ENCODE peak calls at places on chromosomes 12 and 14, in ten cellular contexts. One of them, this sample, is unnamed.

GRCh38 chr12:113359133-113359938 is 949 bp downstream of the PLBD2 start:
- DNase-seq in OCI-LY7: no peak
- DNase-seq in trophoblast cell: no peak
- DNase-seq in GM23338: no peak
- DNase-seq in A549: no peak
- DNase-seq in upper lobe of right lung: no peak
- DNase-seq in MM.1S: no peak
- DNase-seq in effector memory CD4-positive, alpha-beta T cell: no peak
- DNase-seq in mammary epithelial cell: no peak
- DNase-seq in aorta: peak; percentile 85
- DNase-seq in this sample: no peak

GRCh38 chr14:60760648-60761364 is 26.2 kb downstream of the MNAT1 start:
- DNase-seq in upper lobe of right lung: no peak
- DNase-seq in MM.1S: no peak
- DNase-seq in effector memory CD4-positive, alpha-beta T cell: no peak
- DNase-seq in A549: no peak
- DNase-seq in trophoblast cell: peak; percentile 10
- DNase-seq in mammary epithelial cell: peak; percentile 87
- DNase-seq in GM23338: peak; percentile 89
- DNase-seq in aorta: no peak
- DNase-seq in OCI-LY7: no peak
- DNase-seq in this sample: no peak

GRCh38 chr12:111444706-111445310 is 39.1 kb downstream of the SH2B3 start:
- DNase-seq in upper lobe of right lung: peak; percentile 78
- DNase-seq in trophoblast cell: peak; percentile 35
- DNase-seq in GM23338: peak; percentile 51
- DNase-seq in mammary epithelial cell: no peak
- DNase-seq in OCI-LY7: peak; percentile 93
- DNase-seq in effector memory CD4-positive, alpha-beta T cell: peak; percentile 75
- DNase-seq in aorta: peak; percentile 75
- DNase-seq in MM.1S: peak; percentile 89
- DNase-seq in A549: no peak
- DNase-seq in this sample: peak; percentile 91

GRCh38 chr12:15928870-15929571 is 17.9 kb downstream of the DERA start:
- DNase-seq in effector memory CD4-positive, alpha-beta T cell: no peak
- DNase-seq in GM23338: peak; percentile 45
- DNase-seq in trophoblast cell: no peak
- DNase-seq in MM.1S: no peak
- DNase-seq in A549: no peak
- DNase-seq in upper lobe of right lung: no peak
- DNase-seq in aorta: no peak
- DNase-seq in mammary epithelial cell: no peak
- DNase-seq in OCI-LY7: no peak
- DNase-seq in this sample: no peak

GRCh38 chr12:80195737-80196136 is 96.4 kb downstream of the OTOGL start:
- DNase-seq in OCI-LY7: no peak
- DNase-seq in A549: no peak
- DNase-seq in GM23338: no peak
- DNase-seq in MM.1S: no peak
- DNase-seq in mammary epithelial cell: no peak
- DNase-seq in trophoblast cell: no peak
- DNase-seq in aorta: no peak
- DNase-seq in upper lobe of right lung: no peak
- DNase-seq in effector memory CD4-positive, alpha-beta T cell: no peak
- DNase-seq in this sample: no peak

GRCh38 chr12:27524489-27524835 is 456 bp downstream of the PPFIBP1 start:
- DNase-seq in OCI-LY7: no peak
- DNase-seq in trophoblast cell: no peak
- DNase-seq in aorta: no peak
- DNase-seq in effector memory CD4-positive, alpha-beta T cell: no peak
- DNase-seq in GM23338: no peak
- DNase-seq in MM.1S: no peak
- DNase-seq in upper lobe of right lung: no peak
- DNase-seq in mammary epithelial cell: no peak
- DNase-seq in A549: no peak
- DNase-seq in this sample: no peak

GRCh38 chr14:66482873-66483272 is 3.3 kb upstream of the CCDC196 start:
- DNase-seq in A549: no peak
- DNase-seq in MM.1S: no peak
- DNase-seq in OCI-LY7: no peak
- DNase-seq in GM23338: no peak
- DNase-seq in mammary epithelial cell: no peak
- DNase-seq in trophoblast cell: no peak
- DNase-seq in upper lobe of right lung: no peak
- DNase-seq in aorta: no peak
- DNase-seq in effector memory CD4-positive, alpha-beta T cell: no peak
- DNase-seq in this sample: no peak

GRCh38 chr14:101008631-101009336 is 105.3 kb upstream of the RTL1 start:
- DNase-seq in mammary epithelial cell: no peak
- DNase-seq in A549: no peak
- DNase-seq in effector memory CD4-positive, alpha-beta T cell: no peak
- DNase-seq in upper lobe of right lung: peak; percentile 28
- DNase-seq in GM23338: no peak
- DNase-seq in OCI-LY7: no peak
- DNase-seq in MM.1S: no peak
- DNase-seq in trophoblast cell: no peak
- DNase-seq in aorta: peak; percentile 63
- DNase-seq in this sample: no peak

GRCh38 chr12:56145218-56145617 is 7.2 kb upstream of the MYL6B start:
- DNase-seq in MM.1S: no peak
- DNase-seq in trophoblast cell: no peak
- DNase-seq in mammary epithelial cell: no peak
- DNase-seq in OCI-LY7: no peak
- DNase-seq in upper lobe of right lung: no peak
- DNase-seq in GM23338: no peak
- DNase-seq in A549: no peak
- DNase-seq in aorta: no peak
- DNase-seq in effector memory CD4-positive, alpha-beta T cell: no peak
- DNase-seq in this sample: no peak

GRCh38 chr12:56143870-56144269 is 8.5 kb upstream of the MYL6B start:
- DNase-seq in trophoblast cell: no peak
- DNase-seq in aorta: no peak
- DNase-seq in mammary epithelial cell: no peak
- DNase-seq in effector memory CD4-positive, alpha-beta T cell: no peak
- DNase-seq in upper lobe of right lung: no peak
- DNase-seq in GM23338: no peak
- DNase-seq in OCI-LY7: no peak
- DNase-seq in MM.1S: no peak
- DNase-seq in A549: no peak
- DNase-seq in this sample: no peak

GRCh38 chr12:56150563-56150962 is 1.8 kb upstream of the MYL6B start:
- DNase-seq in GM23338: no peak
- DNase-seq in OCI-LY7: no peak
- DNase-seq in mammary epithelial cell: no peak
- DNase-seq in trophoblast cell: peak; percentile 29
- DNase-seq in aorta: no peak
- DNase-seq in effector memory CD4-positive, alpha-beta T cell: no peak
- DNase-seq in A549: no peak
- DNase-seq in MM.1S: no peak
- DNase-seq in upper lobe of right lung: no peak
- DNase-seq in this sample: no peak

GRCh38 chr12:56143225-56143624 is 9.2 kb upstream of the MYL6B start:
- DNase-seq in GM23338: no peak
- DNase-seq in effector memory CD4-positive, alpha-beta T cell: no peak
- DNase-seq in OCI-LY7: no peak
- DNase-seq in MM.1S: no peak
- DNase-seq in trophoblast cell: no peak
- DNase-seq in A549: no peak
- DNase-seq in mammary epithelial cell: no peak
- DNase-seq in upper lobe of right lung: no peak
- DNase-seq in aorta: no peak
- DNase-seq in this sample: no peak

DNA sequence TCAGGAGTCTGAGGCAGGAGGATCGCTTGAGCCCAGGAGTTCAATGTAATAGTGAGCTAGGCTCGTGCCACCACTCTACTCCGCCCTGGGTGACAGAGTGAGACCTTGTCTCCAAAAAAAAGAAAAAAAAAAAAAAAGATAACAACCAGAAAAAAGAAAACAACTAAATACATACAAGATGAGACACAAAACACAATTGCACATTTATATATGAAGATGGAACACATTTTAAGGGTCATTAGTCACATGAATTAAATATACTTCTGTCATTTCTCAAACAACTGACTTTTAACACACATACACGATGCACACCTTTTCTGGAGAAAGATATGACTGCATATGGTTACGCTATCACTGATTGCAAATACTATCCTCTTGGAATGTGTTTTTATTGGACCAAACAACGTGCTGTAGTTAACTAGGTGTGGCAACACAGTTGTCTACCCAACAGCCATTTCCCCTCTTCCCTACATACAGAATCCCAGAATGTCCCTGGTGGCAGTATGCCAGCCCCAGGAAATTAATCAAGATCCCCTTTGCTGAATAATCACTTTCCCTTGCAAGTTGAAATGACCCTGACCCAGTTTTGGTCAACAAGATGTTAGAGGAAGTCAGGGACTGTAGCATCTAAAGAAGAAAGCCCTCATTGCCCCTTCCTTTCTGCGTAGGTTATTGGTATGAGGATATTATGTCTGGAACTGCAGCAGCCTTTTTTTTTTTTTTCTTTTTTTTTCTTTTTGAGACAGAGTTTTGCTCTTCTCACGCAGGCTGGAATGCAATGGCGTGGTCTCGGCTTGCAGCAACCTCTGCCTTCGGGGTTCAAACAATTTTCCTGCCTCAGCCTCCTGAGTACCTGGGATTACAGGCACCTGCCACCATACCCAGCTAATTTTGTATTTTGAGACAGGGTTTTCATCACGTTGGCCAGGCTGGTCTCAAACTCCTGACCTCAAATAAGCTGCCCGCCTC is 5.6 kb upstream of the MYL6B start:
- DNase-seq in OCI-LY7: no peak
- DNase-seq in A549: no peak
- DNase-seq in trophoblast cell: peak; percentile 78
- DNase-seq in upper lobe of right lung: no peak
- DNase-seq in mammary epithelial cell: no peak
- DNase-seq in GM23338: no peak
- DNase-seq in aorta: no peak
- DNase-seq in MM.1S: no peak
- DNase-seq in effector memory CD4-positive, alpha-beta T cell: no peak
- DNase-seq in this sample: no peak
- H3K27ac ChIP-seq in OCI-LY7: no peak overlapping the region
- H3K27ac ChIP-seq in A549: no peak overlapping the region
- H3K27ac ChIP-seq in trophoblast cell: no peak overlapping the region
- H3K27ac ChIP-seq in upper lobe of right lung: peak overlapping the region; percentile 31
- H3K27ac ChIP-seq in mammary epithelial cell: no peak overlapping the region
- H3K27ac ChIP-seq in GM23338: no peak overlapping the region
- H3K27ac ChIP-seq in aorta: no peak overlapping the region
- H3K27ac ChIP-seq in MM.1S: no peak overlapping the region
- H3K27ac ChIP-seq in effector memory CD4-positive, alpha-beta T cell: no peak overlapping the region
- H3K27ac ChIP-seq in this sample: no peak overlapping the region

GRCh38 chr14:50601405-50601804 is 41.5 kb downstream of the ATL1 start:
- DNase-seq in aorta: no peak
- DNase-seq in trophoblast cell: peak; percentile 83
- DNase-seq in GM23338: no peak
- DNase-seq in A549: peak; percentile 5
- DNase-seq in OCI-LY7: no peak
- DNase-seq in upper lobe of right lung: no peak
- DNase-seq in MM.1S: no peak
- DNase-seq in mammary epithelial cell: peak; percentile 28
- DNase-seq in effector memory CD4-positive, alpha-beta T cell: no peak
- DNase-seq in this sample: no peak

GRCh38 chr14:50603565-50603964 is 43.6 kb downstream of the ATL1 start:
- DNase-seq in aorta: no peak
- DNase-seq in OCI-LY7: no peak
- DNase-seq in A549: peak; percentile 6
- DNase-seq in mammary epithelial cell: no peak
- DNase-seq in MM.1S: no peak
- DNase-seq in GM23338: no peak
- DNase-seq in upper lobe of right lung: no peak
- DNase-seq in effector memory CD4-positive, alpha-beta T cell: no peak
- DNase-seq in trophoblast cell: no peak
- DNase-seq in this sample: no peak

GRCh38 chr14:50599700-50600444 is 39.9 kb downstream of the ATL1 start:
- DNase-seq in aorta: no peak
- DNase-seq in mammary epithelial cell: peak; percentile 76
- DNase-seq in GM23338: peak; percentile 68
- DNase-seq in OCI-LY7: peak; percentile 45
- DNase-seq in upper lobe of right lung: no peak
- DNase-seq in effector memory CD4-positive, alpha-beta T cell: no peak
- DNase-seq in MM.1S: peak; percentile 14
- DNase-seq in trophoblast cell: peak; percentile 61
- DNase-seq in A549: peak; percentile 62
- DNase-seq in this sample: peak; percentile 14

GRCh38 chr14:50600849-50601248 is 40.9 kb downstream of the ATL1 start:
- DNase-seq in mammary epithelial cell: no peak
- DNase-seq in effector memory CD4-positive, alpha-beta T cell: no peak
- DNase-seq in MM.1S: no peak
- DNase-seq in A549: peak; percentile 41
- DNase-seq in GM23338: peak; percentile 52
- DNase-seq in trophoblast cell: peak; percentile 48
- DNase-seq in upper lobe of right lung: no peak
- DNase-seq in aorta: no peak
- DNase-seq in OCI-LY7: no peak
- DNase-seq in this sample: no peak

GRCh38 chr14:50602035-50602434 is 42.1 kb downstream of the ATL1 start:
- DNase-seq in OCI-LY7: no peak
- DNase-seq in GM23338: no peak
- DNase-seq in trophoblast cell: peak; percentile 2
- DNase-seq in mammary epithelial cell: no peak
- DNase-seq in upper lobe of right lung: no peak
- DNase-seq in effector memory CD4-positive, alpha-beta T cell: no peak
- DNase-seq in aorta: no peak
- DNase-seq in A549: no peak
- DNase-seq in MM.1S: no peak
- DNase-seq in this sample: no peak
- H3K27ac ChIP-seq in OCI-LY7: no peak overlapping the region
- H3K27ac ChIP-seq in GM23338: no peak overlapping the region
- H3K27ac ChIP-seq in trophoblast cell: no peak overlapping the region
- H3K27ac ChIP-seq in mammary epithelial cell: peak overlapping the region; percentile 61
- H3K27ac ChIP-seq in upper lobe of right lung: no peak overlapping the region
- H3K27ac ChIP-seq in effector memory CD4-positive, alpha-beta T cell: no peak overlapping the region
- H3K27ac ChIP-seq in aorta: no peak overlapping the region
- H3K27ac ChIP-seq in A549: no peak overlapping the region
- H3K27ac ChIP-seq in MM.1S: no peak overlapping the region
- H3K27ac ChIP-seq in this sample: no peak overlapping the region

GRCh38 chr14:31842905-31843304 is 234.2 kb upstream of the ARHGAP5 start:
- DNase-seq in upper lobe of right lung: no peak
- DNase-seq in MM.1S: no peak
- DNase-seq in mammary epithelial cell: no peak
- DNase-seq in GM23338: no peak
- DNase-seq in A549: no peak
- DNase-seq in OCI-LY7: no peak
- DNase-seq in trophoblast cell: no peak
- DNase-seq in effector memory CD4-positive, alpha-beta T cell: no peak
- DNase-seq in aorta: no peak
- DNase-seq in this sample: no peak
- H3K27ac ChIP-seq in upper lobe of right lung: no peak overlapping the region
- H3K27ac ChIP-seq in MM.1S: no peak overlapping the region
- H3K27ac ChIP-seq in mammary epithelial cell: no peak overlapping the region
- H3K27ac ChIP-seq in GM23338: no peak overlapping the region
- H3K27ac ChIP-seq in A549: no peak overlapping the region
- H3K27ac ChIP-seq in OCI-LY7: no peak overlapping the region
- H3K27ac ChIP-seq in trophoblast cell: no peak overlapping the region
- H3K27ac ChIP-seq in effector memory CD4-positive, alpha-beta T cell: no peak overlapping the region
- H3K27ac ChIP-seq in aorta: no peak overlapping the region
- H3K27ac ChIP-seq in this sample: no peak overlapping the region

GRCh38 chr12:104180389-104180788 is 35.2 kb upstream of the TXNRD1 start:
- DNase-seq in mammary epithelial cell: no peak
- DNase-seq in MM.1S: no peak
- DNase-seq in effector memory CD4-positive, alpha-beta T cell: no peak
- DNase-seq in aorta: no peak
- DNase-seq in OCI-LY7: no peak
- DNase-seq in GM23338: no peak
- DNase-seq in trophoblast cell: no peak
- DNase-seq in A549: peak; percentile 85
- DNase-seq in upper lobe of right lung: no peak
- DNase-seq in this sample: no peak

GRCh38 chr12:104177663-104178501 is 37.7 kb upstream of the TXNRD1 start:
- DNase-seq in GM23338: no peak
- DNase-seq in trophoblast cell: peak; percentile 95
- DNase-seq in OCI-LY7: no peak
- DNase-seq in effector memory CD4-positive, alpha-beta T cell: no peak
- DNase-seq in MM.1S: no peak
- DNase-seq in A549: peak; percentile 95
- DNase-seq in upper lobe of right lung: peak; percentile 69
- DNase-seq in mammary epithelial cell: peak; percentile 88
- DNase-seq in aorta: peak; percentile 88
- DNase-seq in this sample: no peak

GRCh38 chr12:104181313-104181712 is 34.3 kb upstream of the TXNRD1 start:
- DNase-seq in OCI-LY7: no peak
- DNase-seq in GM23338: no peak
- DNase-seq in A549: peak; percentile 63
- DNase-seq in aorta: no peak
- DNase-seq in trophoblast cell: no peak
- DNase-seq in MM.1S: no peak
- DNase-seq in upper lobe of right lung: no peak
- DNase-seq in effector memory CD4-positive, alpha-beta T cell: no peak
- DNase-seq in mammary epithelial cell: peak; percentile 68
- DNase-seq in this sample: no peak

GRCh38 chr12:104175726-104176247 is 37.8 kb upstream of the NFYB start:
- DNase-seq in upper lobe of right lung: no peak
- DNase-seq in mammary epithelial cell: no peak
- DNase-seq in A549: no peak
- DNase-seq in OCI-LY7: no peak
- DNase-seq in trophoblast cell: no peak
- DNase-seq in aorta: no peak
- DNase-seq in effector memory CD4-positive, alpha-beta T cell: no peak
- DNase-seq in MM.1S: no peak
- DNase-seq in GM23338: no peak
- DNase-seq in this sample: no peak

GRCh38 chr12:104177336-104177662 is 38.3 kb upstream of the TXNRD1 start:
- DNase-seq in OCI-LY7: no peak
- DNase-seq in effector memory CD4-positive, alpha-beta T cell: no peak
- DNase-seq in trophoblast cell: no peak
- DNase-seq in GM23338: no peak
- DNase-seq in mammary epithelial cell: no peak
- DNase-seq in aorta: no peak
- DNase-seq in A549: no peak
- DNase-seq in MM.1S: no peak
- DNase-seq in upper lobe of right lung: no peak
- DNase-seq in this sample: no peak
- H3K27ac ChIP-seq in OCI-LY7: no peak overlapping the region
- H3K27ac ChIP-seq in effector memory CD4-positive, alpha-beta T cell: no peak overlapping the region
- H3K27ac ChIP-seq in trophoblast cell: no peak overlapping the region
- H3K27ac ChIP-seq in GM23338: no peak overlapping the region
- H3K27ac ChIP-seq in mammary epithelial cell: no peak overlapping the region
- H3K27ac ChIP-seq in aorta: no peak overlapping the region
- H3K27ac ChIP-seq in A549: peak overlapping the region; percentile 89
- H3K27ac ChIP-seq in MM.1S: no peak overlapping the region
- H3K27ac ChIP-seq in upper lobe of right lung: peak overlapping the region; percentile 58
- H3K27ac ChIP-seq in this sample: no peak overlapping the region

This sample was measured in CD4-positive, alpha-beta memory T cell.